ENCODE peak calls at places on chromosome 14, in ten cellular contexts. J, I, B, K, G, W, S, L, V and E are unnamed samples.

GRCh38 chr14:96538663-96539317 is 36.6 kb downstream of the PAPOLA start:
- DNase-seq in J (no peak), I (no peak), B (no peak), K (no peak), G (no peak), W (peak), S (no peak), L (no peak), V (no peak), E (no peak)

GRCh38 chr14:99573000-99573330 is 31.0 kb downstream of the CCDC85C start:
- DNase-seq in J (no peak), I (no peak), B (no peak), K (no peak), G (no peak), W (no peak), S (no peak), L (no peak), V (no peak), E (no peak)

GRCh38 chr14:100609331-100609870 is 22.2 kb upstream of the BEGAIN start:
- DNase-seq in J (no peak), I (no peak), B (no peak), K (no peak), G (peak), W (no peak), S (no peak), L (no peak), V (no peak), E (no peak)

GRCh38 chr14:69002069-69002468 is 23.0 kb upstream of the ACTN1 start:
- DNase-seq in J (no peak), I (no peak), B (no peak), K (no peak), G (peak), W (peak), S (no peak), L (no peak), V (no peak), E (no peak)

GRCh38 chr14:103846569-103847438 is 571 bp downstream of the PPP1R13B start:
- DNase-seq in J (no peak), I (no peak), B (no peak), K (peak), G (peak), W (peak), S (no peak), L (peak), V (no peak), E (no peak)

GRCh38 chr14:45810152-45810872 is 557.3 kb upstream of the MIS18BP1 start:
- DNase-seq in J (no peak), I (no peak), B (no peak), K (no peak), G (no peak), W (peak), S (no peak), L (no peak), V (no peak), E (no peak)

GRCh38 chr14:23814858-23815257 is 138.7 kb upstream of the DHRS4 start:
- DNase-seq in J (no peak), I (no peak), B (no peak), K (no peak), G (no peak), W (no peak), S (no peak), L (no peak), V (no peak), E (no peak)

GRCh38 chr14:64388533-64389243 is 535 bp downstream of the MTHFD1 start:
- DNase-seq in J (no peak), I (no peak), B (peak), K (no peak), G (no peak), W (peak), S (peak), L (no peak), V (no peak), E (no peak)

GRCh38 chr14:64421166-64421565 is 33.0 kb downstream of the MTHFD1 start:
- DNase-seq in J (no peak), I (peak), B (no peak), K (no peak), G (no peak), W (peak), S (no peak), L (no peak), V (no peak), E (no peak)

GRCh38 chr14:64501326-64502171 is 2.1 kb downstream of the ZBTB25 start:
- DNase-seq in J (no peak), I (peak), B (peak), K (no peak), G (peak), W (peak), S (no peak), L (no peak), V (peak), E (no peak)

GRCh38 chr14:33229269-33229924 is 290.7 kb downstream of the NPAS3 start:
- DNase-seq in J (no peak), I (no peak), B (no peak), K (no peak), G (no peak), W (no peak), S (no peak), L (no peak), V (no peak), E (no peak)

DNA sequence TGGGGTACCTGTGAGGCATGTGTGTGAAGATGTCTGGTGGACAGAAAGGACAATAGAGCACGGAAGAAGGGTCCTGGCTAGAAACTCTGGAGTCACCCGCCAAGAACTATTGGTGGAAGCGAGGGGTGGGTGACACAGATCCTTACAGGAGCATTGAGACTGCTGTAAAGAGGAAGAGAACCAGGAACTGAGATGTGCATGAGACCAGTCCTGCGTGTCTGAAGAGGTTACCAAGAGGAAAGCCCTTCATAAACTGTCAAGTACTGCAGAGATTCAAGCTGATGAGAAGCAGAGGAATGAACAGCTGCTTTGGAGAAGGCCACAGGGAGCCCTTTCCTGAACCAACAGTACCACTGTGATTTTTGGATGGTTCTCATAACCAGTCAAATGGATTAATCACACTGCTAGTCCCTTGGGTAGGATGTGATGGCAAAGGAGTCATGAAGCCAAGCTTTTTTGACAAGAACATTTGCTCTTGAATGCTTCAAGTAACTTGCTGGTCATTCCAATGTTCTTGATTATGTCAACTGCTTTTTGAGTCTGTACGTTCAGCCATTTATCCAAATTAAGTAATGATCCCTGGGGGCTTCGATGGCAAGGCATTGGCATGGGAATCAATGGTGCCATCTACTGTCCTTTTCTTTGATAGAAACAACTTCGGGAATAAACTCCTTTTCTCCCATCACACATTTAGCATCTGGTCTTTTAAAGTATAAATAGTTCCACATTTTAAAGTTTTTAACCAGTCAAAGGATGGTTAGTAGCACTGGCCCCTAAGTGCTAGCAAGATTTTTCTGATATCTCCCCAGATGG is 42.9 kb downstream of the GPR135 start:
- DNase-seq in J (no peak), I (no peak), B (no peak), K (no peak), G (no peak), W (no peak), S (no peak), L (no peak), V (no peak), E (no peak)
- TF ChIP-seq CTCF in J (peak), I (peak), B (no peak), K (peak), G (peak), W (no peak), S (no peak), L (no peak), V (no peak), E (peak)

GRCh38 chr14:29710015-29710414 is 217.6 kb downstream of the PRKD1 start:
- DNase-seq in J (no peak), I (no peak), B (no peak), K (no peak), G (no peak), W (peak), S (no peak), L (no peak), V (no peak), E (no peak)
- TF ChIP-seq CTCF in J (peak), I (peak), B (peak), K (no peak), G (no peak), W (peak), S (no peak), L (no peak), V (no peak), E (peak)

GRCh38 chr14:94638330-94638729 is 26.1 kb downstream of the SERPINA3 start:
- DNase-seq in J (no peak), I (no peak), B (no peak), K (no peak), G (peak), W (peak), S (no peak), L (no peak), V (no peak), E (no peak)
- TF ChIP-seq CTCF in J (no peak), I (no peak), B (no peak), K (no peak), G (no peak), W (no peak), S (no peak), L (no peak), V (no peak), E (no peak)

DNA sequence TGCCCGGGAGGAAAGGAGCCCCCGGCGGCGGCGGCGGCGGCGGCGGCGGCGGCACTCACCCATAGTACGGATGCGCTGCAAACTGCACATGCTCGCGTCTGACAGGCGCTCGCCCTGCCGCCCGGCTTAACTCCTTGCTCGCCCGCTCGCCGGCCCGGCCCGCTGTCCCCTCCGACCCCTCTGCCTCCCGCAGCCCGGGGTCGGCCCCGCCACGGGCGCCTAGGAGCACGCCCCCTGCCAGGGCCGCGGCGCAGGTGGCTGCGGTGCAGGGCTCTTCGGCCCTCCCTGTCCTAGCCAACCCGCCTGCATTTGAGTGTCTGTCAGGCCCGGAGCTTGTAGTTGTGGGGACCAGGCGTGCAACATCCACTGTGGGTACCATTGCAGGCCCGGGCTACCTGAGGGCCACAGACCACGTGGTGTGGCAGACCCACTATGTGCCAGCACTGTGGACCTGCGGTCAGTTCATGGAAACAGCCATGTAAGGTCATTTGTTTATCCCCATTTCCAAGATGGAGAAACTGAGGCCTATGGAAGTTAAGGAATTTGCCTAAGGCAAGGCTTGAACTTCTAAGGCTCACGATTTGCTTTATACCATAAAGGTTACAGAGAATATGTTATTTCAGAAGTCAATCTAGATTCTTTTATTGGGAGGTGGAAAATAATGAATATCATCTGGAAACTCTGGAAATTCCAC is 17.6 kb upstream of the PLEKHH1 start:
- DNase-seq in J (no peak), I (no peak), B (no peak), K (peak), G (peak), W (no peak), S (no peak), L (peak), V (no peak), E (no peak)
- TF ChIP-seq CTCF in J (no peak), I (no peak), B (no peak), K (no peak), G (no peak), W (no peak), S (no peak), L (no peak), V (no peak), E (no peak)

DNA sequence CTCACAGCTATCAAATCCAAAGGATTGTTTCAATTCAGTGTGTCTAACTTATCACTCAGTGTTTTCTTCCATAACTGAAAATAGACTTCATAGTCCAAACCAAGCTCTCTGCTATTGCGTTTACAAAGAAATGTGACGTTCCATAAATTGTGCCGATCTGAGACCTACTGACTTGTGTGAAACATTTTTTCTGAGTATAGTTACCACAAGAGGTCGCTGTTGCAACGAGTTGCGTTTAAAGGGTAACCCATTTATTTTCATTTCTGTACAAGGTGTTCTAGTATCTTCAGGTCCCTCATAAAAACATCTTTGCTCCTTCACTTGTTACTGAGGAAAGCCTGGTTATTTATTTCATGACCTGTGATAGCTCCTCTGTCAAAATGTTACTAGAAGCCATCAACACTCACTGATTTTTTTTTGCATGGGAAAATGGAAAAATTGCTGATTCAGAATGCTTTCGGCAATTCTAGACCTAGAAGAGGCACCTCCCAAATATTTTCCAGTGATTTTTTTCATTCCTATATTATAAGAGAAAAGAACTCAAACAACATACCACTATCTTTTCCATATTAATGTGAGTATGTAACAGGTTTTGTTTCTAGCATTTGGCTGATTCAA is 60.9 kb upstream of the OR4E1 start:
- DNase-seq in J (no peak), I (no peak), B (no peak), K (peak), G (no peak), W (peak), S (peak), L (no peak), V (no peak), E (no peak)
- TF ChIP-seq CTCF in J (peak), I (peak), B (no peak), K (peak), G (peak), W (peak), S (peak), L (peak), V (peak), E (peak)

GRCh38 chr14:31934767-31935266 is 142.3 kb upstream of the ARHGAP5 start:
- DNase-seq in J (no peak), I (no peak), B (no peak), K (no peak), G (peak), W (peak), S (peak), L (no peak), V (no peak), E (no peak)
- TF ChIP-seq CTCF in J (peak), I (peak), B (no peak), K (no peak), G (peak), W (peak), S (peak), L (no peak), V (peak), E (peak)